ENCODE peak calls at places on chromosomes 1 and 21, in seven cellular contexts. R is GM12878, C is SK-N-SH, S is H1, E is K562, N is GM12892, K is HepG2. V is an unnamed sample.

GRCh38 chr1:151839457-151840409 is at the start of gene C2CD4D:
- DNase-seq in E (peak), N (peak), K (peak), C (no peak), R (peak), S (peak), V (no peak)

GRCh38 chr1:151918819-151919218 is 9.5 kb upstream of the THEM4 start:
- DNase-seq in E (no peak), S (no peak), R (no peak), N (no peak), K (no peak), C (no peak), V (no peak)

GRCh38 chr21:45441431-45442255 is 36.7 kb downstream of the COL18A1 start:
- DNase-seq in S (no peak), K (no peak), N (no peak), C (no peak), R (no peak), E (no peak), V (no peak)

GRCh38 chr1:77282187-77282865 is 507 bp downstream of the AK5 start:
- DNase-seq in E (no peak), S (peak), N (peak), K (no peak), C (no peak), R (no peak), V (peak)

GRCh38 chr1:159854101-159854692 is 8.3 kb downstream of the VSIG8 start:
- DNase-seq in N (no peak), K (no peak), S (peak), C (peak), R (no peak), E (peak), V (no peak)

GRCh38 chr1:35718492-35719336 is at the start of gene C1orf216:
- DNase-seq in E (peak), N (peak), C (peak), R (no peak), S (peak), K (no peak), V (peak)

GRCh38 chr1:113223546-113223945 is 150.5 kb downstream of the LRIG2 start:
- DNase-seq in C (no peak), K (no peak), R (no peak), E (no peak), S (no peak), N (no peak), V (no peak)

GRCh38 chr1:9920606-9921005 is 10.5 kb upstream of the CTNNBIP1 start:
- DNase-seq in N (no peak), C (no peak), K (no peak), E (no peak), S (no peak), R (no peak), V (no peak)

GRCh38 chr21:44874497-44875331 is 1.2 kb upstream of the PTTG1IP start:
- DNase-seq in R (no peak), K (no peak), C (no peak), E (no peak), N (no peak), S (peak), V (no peak)

GRCh38 chr1:21340230-21340564 is 49.9 kb upstream of the ECE1 start:
- DNase-seq in C (no peak), E (no peak), K (no peak), S (no peak), N (no peak), R (no peak), V (no peak)

GRCh38 chr21:45537746-45538291 is 4.4 kb downstream of the SLC19A1 start:
- DNase-seq in K (no peak), N (no peak), R (no peak), S (peak), E (no peak), C (no peak), V (no peak)

GRCh38 chr1:52629021-52629643 is 3.8 kb upstream of the SHISAL2A start:
- DNase-seq in K (peak), N (no peak), S (peak), C (peak), E (no peak), R (no peak), V (no peak)

GRCh38 chr1:57019240-57019805 is 53.5 kb upstream of the C8B start:
- DNase-seq in C (no peak), S (no peak), E (no peak), N (no peak), K (no peak), R (no peak), V (no peak)

GRCh38 chr1:81174052-81174451 is 626.7 kb upstream of the ADGRL2 start:
- DNase-seq in K (no peak), S (no peak), E (no peak), R (no peak), N (no peak), C (no peak), V (no peak)

GRCh38 chr1:181094813-181095212 is 6.3 kb downstream of the IER5 start:
- DNase-seq in C (no peak), N (no peak), R (no peak), S (no peak), K (no peak), E (no peak), V (no peak)

GRCh38 chr1:229258031-229258850 is 12.7 kb upstream of the RAB4A start:
- DNase-seq in N (no peak), S (peak), C (peak), R (no peak), E (peak), K (peak), V (peak)

GRCh38 chr21:32499249-32500055 is 85.9 kb downstream of the TCP10L start:
- DNase-seq in N (no peak), R (no peak), S (no peak), C (no peak), E (no peak), K (no peak), V (no peak)

GRCh38 chr1:53089478-53090226 is 27.6 kb downstream of the PODN start:
- DNase-seq in R (no peak), N (no peak), K (peak), C (no peak), E (no peak), S (no peak), V (no peak)

GRCh38 chr1:186792870-186793581 is 35.7 kb upstream of the PLA2G4A start:
- DNase-seq in R (no peak), C (no peak), N (no peak), E (no peak), S (no peak), K (no peak), V (no peak)

GRCh38 chr1:65360654-65361053 is 51.3 kb downstream of the DNAJC6 start:
- DNase-seq in R (no peak), E (no peak), S (no peak), K (no peak), N (no peak), C (no peak), V (no peak)

GRCh38 chr1:88608139-88608943 is 75.7 kb upstream of the PKN2 start:
- DNase-seq in K (peak), E (peak), N (no peak), C (peak), R (no peak), S (no peak), V (peak)

GRCh38 chr1:13605159-13605558 is 21.5 kb downstream of the PDPN start:
- DNase-seq in C (no peak), E (no peak), K (no peak), N (no peak), R (no peak), S (no peak), V (no peak)

GRCh38 chr1:215459136-215459535 is 108.0 kb upstream of the KCTD3 start:
- DNase-seq in N (no peak), E (no peak), C (no peak), K (no peak), S (no peak), R (no peak), V (no peak)

GRCh38 chr1:9028921-9029715 is 2.9 kb upstream of the SLC2A7 start:
- DNase-seq in R (no peak), K (no peak), C (no peak), N (no peak), S (no peak), E (no peak), V (no peak)

GRCh38 chr21:32134441-32135159 is 144.2 kb downstream of the MIS18A start:
- DNase-seq in C (no peak), N (no peak), E (no peak), K (no peak), R (no peak), S (peak), V (no peak)

GRCh38 chr1:209831615-209832014 is 3.8 kb downstream of the UTP25 start:
- DNase-seq in C (no peak), S (no peak), N (no peak), R (no peak), K (no peak), E (no peak), V (no peak)

GRCh38 chr1:14520514-14521163 is 77.8 kb upstream of the KAZN start:
- DNase-seq in C (no peak), R (peak), K (no peak), S (no peak), E (no peak), N (no peak), V (no peak)

GRCh38 chr1:52579415-52579814 is 22.8 kb upstream of the GPX7 start:
- DNase-seq in K (peak), C (no peak), E (no peak), R (no peak), S (no peak), N (no peak), V (no peak)

GRCh38 chr21:16070207-16070651 is 340.4 kb downstream of the USP25 start:
- DNase-seq in N (no peak), E (no peak), R (no peak), S (no peak), K (no peak), C (peak), V (no peak)

GRCh38 chr1:95138223-95138622 is 21.1 kb downstream of the TLCD4 start:
- DNase-seq in N (no peak), K (no peak), E (no peak), R (no peak), S (no peak), C (no peak), V (no peak)

GRCh38 chr1:226428348-226429050 is 20.6 kb upstream of the PARP1 start:
- DNase-seq in E (no peak), N (no peak), R (no peak), K (no peak), S (no peak), C (no peak), V (no peak)

GRCh38 chr1:91511386-91511785 is 10.7 kb downstream of the CDC7 start:
- DNase-seq in R (no peak), N (no peak), C (no peak), S (no peak), K (peak), E (peak), V (no peak)

GRCh38 chr1:224697888-224698450 is 81.9 kb downstream of the CNIH3 start:
- DNase-seq in K (no peak), N (no peak), R (no peak), S (no peak), E (no peak), C (no peak), V (no peak)

GRCh38 chr1:6690186-6690585 is 11.4 kb downstream of the DNAJC11 start:
- DNase-seq in R (no peak), N (no peak), K (no peak), E (no peak), C (no peak), S (no peak), V (no peak)

GRCh38 chr1:203589201-203589600 is 37.4 kb upstream of the ATP2B4 start:
- DNase-seq in R (no peak), E (no peak), C (peak), S (no peak), N (no peak), K (no peak), V (no peak)

GRCh38 chr1:220918285-220918951 is 39.2 kb downstream of the HLX start:
- DNase-seq in E (no peak), K (peak), C (no peak), S (no peak), R (no peak), N (no peak), V (no peak)

GRCh38 chr1:43963890-43964289 is 5.9 kb upstream of the DPH2 start:
- DNase-seq in K (no peak), S (no peak), R (no peak), C (no peak), N (no peak), E (no peak), V (no peak)

GRCh38 chr1:206445116-206445515 is 25.2 kb upstream of the IKBKE start:
- DNase-seq in E (no peak), C (no peak), S (no peak), K (no peak), N (no peak), R (no peak), V (no peak)
- TF ChIP-seq POLR2AphosphoS5 in E (no peak), C (no peak), S (no peak), K (no peak), N (no peak), R (no peak), V (no peak)

GRCh38 chr1:214219916-214220315 is 61.0 kb upstream of the SMYD2 start:
- DNase-seq in K (peak), C (no peak), S (no peak), N (no peak), R (no peak), E (no peak), V (no peak)

GRCh38 chr1:214216031-214216430 is 64.9 kb upstream of the SMYD2 start:
- DNase-seq in C (no peak), E (no peak), K (no peak), R (no peak), N (no peak), S (no peak), V (no peak)

GRCh38 chr1:214215583-214215982 is 65.4 kb upstream of the SMYD2 start:
- DNase-seq in K (no peak), E (no peak), R (no peak), S (no peak), N (no peak), C (no peak), V (no peak)

GRCh38 chr1:214214851-214215250 is 66.1 kb upstream of the SMYD2 start:
- DNase-seq in K (no peak), N (no peak), S (no peak), R (no peak), E (no peak), C (no peak), V (no peak)

DNA sequence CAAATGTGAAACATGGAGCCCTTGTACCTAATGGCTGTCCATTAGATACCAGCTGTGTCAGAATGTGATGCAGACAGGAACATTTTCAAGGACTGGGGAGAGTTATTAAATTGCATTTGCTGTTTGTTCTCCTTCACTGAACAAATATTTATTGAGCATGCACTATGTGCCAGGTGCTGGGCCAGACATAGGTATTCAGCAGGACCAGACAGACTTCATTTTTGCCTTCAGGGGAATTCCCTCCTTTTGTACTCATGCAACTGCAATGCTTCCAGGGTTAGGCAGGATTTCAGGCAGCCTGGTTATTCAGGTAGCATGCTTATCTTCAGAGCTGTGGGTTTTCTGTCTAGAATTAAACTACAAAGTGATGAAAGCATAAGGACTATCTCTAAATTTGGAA is 64.2 kb upstream of the SMYD2 start:
- DNase-seq in E (no peak), C (no peak), R (no peak), K (peak), S (no peak), N (no peak), V (no peak)
- TF ChIP-seq TAF1 in E (no peak), C (no peak), R (no peak), K (no peak), S (no peak), N (no peak), V (no peak)

GRCh38 chr1:1006305-1007159 is 6.6 kb upstream of the HES4 start:
- DNase-seq in E (no peak), K (peak), N (no peak), C (peak), S (peak), R (no peak), V (no peak)
- TF ChIP-seq POLR2AphosphoS5 in E (no peak), K (peak), N (no peak), C (no peak), S (no peak), R (no peak), V (no peak)

GRCh38 chr21:36563301-36563926 is 83.5 kb upstream of the CLDN14 start:
- DNase-seq in K (no peak), N (no peak), R (no peak), S (no peak), C (no peak), E (no peak), V (no peak)
- TF ChIP-seq TAF1 in K (no peak), N (no peak), R (no peak), S (no peak), C (no peak), E (no peak), V (no peak)

GRCh38 chr1:246141306-246141705 is 365.8 kb downstream of the SMYD3 start:
- DNase-seq in E (no peak), S (no peak), R (no peak), K (no peak), C (no peak), N (no peak), V (no peak)

GRCh38 chr1:246144931-246145330 is 362.1 kb downstream of the SMYD3 start:
- DNase-seq in K (no peak), N (no peak), S (no peak), R (no peak), E (no peak), C (no peak), V (no peak)

GRCh38 chr1:246136477-246136876 is 370.6 kb downstream of the SMYD3 start:
- DNase-seq in K (no peak), S (no peak), C (no peak), E (no peak), N (no peak), R (no peak), V (no peak)

GRCh38 chr1:246142320-246142893 is 364.7 kb downstream of the SMYD3 start:
- DNase-seq in N (no peak), R (no peak), S (no peak), K (no peak), C (no peak), E (peak), V (no peak)

GRCh38 chr1:246139745-246140182 is 367.3 kb downstream of the SMYD3 start:
- DNase-seq in N (no peak), E (peak), C (no peak), S (no peak), K (peak), R (no peak), V (no peak)
- TF ChIP-seq POLR2AphosphoS5 in N (no peak), E (no peak), C (peak), S (no peak), K (no peak), R (no peak), V (no peak)

GRCh38 chr1:54768093-54768492 is 3.8 kb upstream of the PARS2 start:
- DNase-seq in E (no peak), K (peak), C (no peak), N (no peak), R (no peak), S (no peak), V (no peak)
- TF ChIP-seq TAF1 in E (no peak), K (no peak), C (no peak), N (no peak), R (no peak), S (no peak), V (no peak)

GRCh38 chr1:157095551-157095950 is 4.1 kb downstream of the ETV3L start:
- DNase-seq in N (no peak), C (peak), S (no peak), E (no peak), R (no peak), K (no peak), V (no peak)

GRCh38 chr1:157097692-157098091 is 1.9 kb downstream of the ETV3L start:
- DNase-seq in N (no peak), S (no peak), K (no peak), E (no peak), R (no peak), C (no peak), V (no peak)

GRCh38 chr1:157095091-157095490 is 4.5 kb downstream of the ETV3L start:
- DNase-seq in C (peak), R (no peak), S (no peak), E (no peak), N (no peak), K (no peak), V (no peak)

GRCh38 chr1:157098519-157098918 is 1.1 kb downstream of the ETV3L start:
- DNase-seq in E (no peak), C (no peak), K (no peak), N (no peak), S (no peak), R (no peak), V (no peak)

DNA sequence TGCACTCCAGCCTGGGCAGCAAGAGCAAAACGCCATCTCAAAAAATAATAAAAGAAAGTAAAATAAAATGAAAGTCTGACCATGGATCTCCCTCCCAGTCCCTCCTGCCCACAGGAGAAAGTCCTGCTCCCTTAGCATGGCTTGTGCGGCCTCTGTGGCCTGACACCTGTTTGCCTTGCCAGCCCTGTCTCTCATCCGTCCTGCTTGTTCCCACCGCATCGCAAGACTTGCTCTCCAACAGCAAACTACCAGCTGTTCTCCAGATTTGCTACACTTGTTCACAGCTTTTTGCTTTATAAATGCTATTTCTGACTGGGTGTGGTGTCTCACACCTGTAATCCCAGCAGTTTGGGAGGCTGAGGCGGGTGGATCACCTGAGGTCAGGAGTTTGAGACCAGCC is 2.7 kb downstream of the ETV3L start:
- DNase-seq in E (no peak), C (no peak), R (no peak), N (no peak), S (no peak), K (no peak), V (no peak)
- TF ChIP-seq POLR2AphosphoS5 in E (no peak), C (no peak), R (no peak), N (no peak), S (no peak), K (no peak), V (no peak)

GRCh38 chr1:116679828-116680628 is 12.5 kb upstream of the IGSF3 start:
- DNase-seq in E (no peak), N (no peak), K (no peak), C (no peak), S (no peak), R (no peak), V (no peak)

GRCh38 chr1:116682641-116683221 is 15.2 kb upstream of the IGSF3 start:
- DNase-seq in R (no peak), C (no peak), N (no peak), K (no peak), E (peak), S (no peak), V (no peak)

GRCh38 chr1:116681343-116681899 is 13.9 kb upstream of the IGSF3 start:
- DNase-seq in C (no peak), S (no peak), K (no peak), N (no peak), E (no peak), R (no peak), V (no peak)

GRCh38 chr1:116679091-116679827 is 11.7 kb upstream of the IGSF3 start:
- DNase-seq in N (no peak), S (no peak), C (peak), R (no peak), K (no peak), E (peak), V (no peak)

DNA sequence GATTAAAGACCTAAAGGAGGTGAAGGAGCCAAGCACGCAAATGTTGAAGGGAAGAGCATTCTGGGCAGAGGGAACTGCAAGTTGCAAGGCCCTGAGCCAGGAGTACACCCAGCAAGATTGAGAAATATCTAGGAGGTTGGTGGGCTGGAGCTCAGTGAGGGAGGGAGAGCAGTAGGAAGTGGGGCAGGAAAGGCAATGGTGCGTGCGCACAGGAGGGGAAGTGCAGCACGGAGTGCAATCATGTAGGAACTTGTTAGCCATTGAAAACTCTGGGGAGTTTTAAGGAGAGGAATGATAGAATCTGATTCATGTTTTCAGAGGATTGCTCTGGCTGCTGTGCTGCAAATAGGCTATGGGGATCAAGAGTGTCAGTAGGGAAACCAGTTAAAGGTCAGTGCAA is 13.2 kb upstream of the IGSF3 start:
- DNase-seq in K (no peak), E (no peak), C (no peak), N (no peak), S (no peak), R (no peak), V (no peak)
- TF ChIP-seq TAF1 in K (no peak), E (no peak), C (no peak), N (no peak), S (no peak), R (no peak), V (no peak)

V was measured in GM12891.